ENCODE peak calls at places on chromosomes 2 and 18, in seven cellular contexts. B, V, O, U, L, J and E are unnamed samples.

GRCh38 chr2:26701596-26701995 is 9.1 kb downstream of the KCNK3 start:
- DNase-seq in L (no peak), V (no peak), B (no peak), U (no peak), J (no peak), O (no peak), E (no peak)

GRCh38 chr2:56008661-56009411 is 85.3 kb upstream of the EFEMP1 start:
- DNase-seq in L (peak; percentile 47), V (peak; percentile 71), O (no peak), U (peak; percentile 95), B (no peak), J (peak; percentile 95), E (no peak)

GRCh38 chr18:44325903-44326650 is 354.6 kb upstream of the SETBP1 start:
- DNase-seq in J (peak; percentile 84), U (peak; percentile 84), V (no peak), O (peak; percentile 34), B (peak; percentile 78), L (peak; percentile 79), E (no peak)

GRCh38 chr2:63189026-63189425 is 138.4 kb downstream of the OTX1 start:
- DNase-seq in L (peak; percentile 35), V (no peak), B (peak; percentile 68), J (peak; percentile 68), O (no peak), U (peak; percentile 61), E (no peak)

GRCh38 chr2:45935791-45936622 is 284.5 kb downstream of the PRKCE start:
- DNase-seq in V (peak; percentile 98), O (peak; percentile 60), U (peak; percentile 97), L (peak; percentile 92), J (peak; percentile 97), B (peak; percentile 86), E (no peak)

GRCh38 chr2:40243581-40243980 is 208.3 kb downstream of the SLC8A1 start:
- DNase-seq in O (no peak), U (peak; percentile 31), B (no peak), J (peak; percentile 7), V (peak; percentile 34), L (no peak), E (no peak)

GRCh38 chr18:52054301-52054700 is 285.7 kb upstream of the DCC start:
- DNase-seq in J (no peak), U (no peak), B (no peak), L (no peak), V (no peak), O (no peak), E (no peak)

GRCh38 chr2:224417947-224418346 is 16.0 kb upstream of the FAM124B start:
- DNase-seq in J (no peak), U (no peak), B (no peak), V (no peak), L (no peak), O (no peak), E (no peak)

GRCh38 chr18:60248563-60249330 is 123.8 kb downstream of the MC4R start:
- DNase-seq in V (no peak), J (no peak), B (no peak), O (no peak), U (no peak), L (no peak), E (no peak)

GRCh38 chr2:98588880-98589425 is 19.4 kb downstream of the COA5 start:
- DNase-seq in O (no peak), L (no peak), B (no peak), V (no peak), U (no peak), J (no peak), E (no peak)

GRCh38 chr2:8125741-8126691 is 555.8 kb upstream of the ID2 start:
- DNase-seq in J (peak; percentile 90), V (no peak), U (peak; percentile 87), O (no peak), L (peak; percentile 66), B (no peak), E (no peak)

GRCh38 chr2:18598848-18599484 is 9.6 kb upstream of the NT5C1B start:
- DNase-seq in O (no peak), L (no peak), J (no peak), B (no peak), V (no peak), U (no peak), E (no peak)

GRCh38 chr2:211045025-211045424 is 488.6 kb downstream of the CPS1 start:
- DNase-seq in V (no peak), J (no peak), L (no peak), U (no peak), B (no peak), O (no peak), E (no peak)

GRCh38 chr18:58756148-58756547 is 84.9 kb downstream of the MALT1 start:
- DNase-seq in U (no peak), B (no peak), V (no peak), O (no peak), J (no peak), L (no peak), E (no peak)

GRCh38 chr2:98749053-98749450 is 18.1 kb upstream of the MGAT4A start:
- DNase-seq in L (no peak), V (no peak), U (no peak), J (no peak), O (no peak), B (no peak), E (no peak)

GRCh38 chr2:84912984-84913383 is 7.5 kb downstream of the TMSB10 start:
- DNase-seq in O (no peak), B (no peak), U (no peak), L (no peak), V (no peak), J (no peak), E (no peak)

GRCh38 chr2:208101716-208102631 is 22.4 kb downstream of the CRYGD start:
- DNase-seq in O (no peak), B (peak; percentile 10), L (peak; percentile 56), U (peak; percentile 48), V (no peak), J (peak; percentile 48), E (no peak)

GRCh38 chr2:174078275-174078674 is 113.1 kb upstream of the SP3 start:
- DNase-seq in B (no peak), J (peak; percentile 42), L (no peak), V (no peak), U (peak; percentile 46), O (no peak), E (no peak)

GRCh38 chr2:30029804-30030203 is 108.4 kb upstream of the ALK start:
- DNase-seq in B (no peak), J (no peak), V (no peak), O (no peak), L (peak; percentile 31), U (no peak), E (no peak)

GRCh38 chr18:69787825-69788547 is 159.7 kb downstream of the CD226 start:
- DNase-seq in O (no peak), J (peak; percentile 71), U (peak; percentile 55), B (peak; percentile 14), L (no peak), V (peak; percentile 23), E (no peak)

GRCh38 chr2:142992843-142993242 is 115.4 kb downstream of the KYNU start:
- DNase-seq in J (no peak), O (no peak), B (no peak), L (no peak), V (no peak), U (no peak), E (no peak)

GRCh38 chr2:40346535-40347354 is 105.1 kb downstream of the SLC8A1 start:
- DNase-seq in B (no peak), U (peak; percentile 56), L (no peak), O (no peak), J (peak; percentile 36), V (no peak), E (no peak)

GRCh38 chr2:43605851-43606250 is 10.0 kb upstream of the THADA start:
- DNase-seq in O (no peak), U (no peak), B (no peak), L (no peak), J (no peak), V (no peak), E (no peak)

GRCh38 chr2:237744270-237744612 is 54.3 kb upstream of the RBM44 start:
- DNase-seq in U (no peak), J (no peak), L (no peak), B (no peak), O (no peak), V (no peak), E (no peak)
- TF ChIP-seq CTCF in U (no peak), J (no peak), L (no peak), B (no peak), O (no peak), V (no peak), E (no peak)

DNA sequence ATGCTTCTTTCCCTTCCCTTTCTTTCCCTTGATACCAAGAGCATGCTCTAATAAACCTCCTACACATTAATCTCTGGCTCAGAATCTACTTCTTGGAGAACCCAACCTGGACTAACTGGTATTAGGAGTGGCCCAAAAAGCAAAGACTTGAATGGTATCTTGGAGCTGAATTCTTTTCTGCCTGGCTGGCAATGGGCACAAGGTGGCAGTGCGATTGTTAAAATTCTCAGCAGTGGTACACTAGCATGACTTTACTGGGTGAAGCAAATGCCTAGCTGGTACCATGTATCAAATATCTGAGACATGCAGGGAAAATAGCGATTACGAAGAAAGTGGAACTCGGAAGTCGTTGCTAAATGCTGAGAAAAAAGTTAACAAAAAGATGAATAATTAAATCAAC is 376.1 kb downstream of the XIRP2 start:
- DNase-seq in B (peak; percentile 43), U (peak; percentile 11), V (peak; percentile 4), L (no peak), J (peak; percentile 21), O (no peak), E (no peak)
- TF ChIP-seq CTCF in B (peak; percentile 27), U (peak; percentile 20), V (peak; percentile 56), L (peak; percentile 27), J (peak; percentile 37), O (peak; percentile 34), E (no peak)

DNA sequence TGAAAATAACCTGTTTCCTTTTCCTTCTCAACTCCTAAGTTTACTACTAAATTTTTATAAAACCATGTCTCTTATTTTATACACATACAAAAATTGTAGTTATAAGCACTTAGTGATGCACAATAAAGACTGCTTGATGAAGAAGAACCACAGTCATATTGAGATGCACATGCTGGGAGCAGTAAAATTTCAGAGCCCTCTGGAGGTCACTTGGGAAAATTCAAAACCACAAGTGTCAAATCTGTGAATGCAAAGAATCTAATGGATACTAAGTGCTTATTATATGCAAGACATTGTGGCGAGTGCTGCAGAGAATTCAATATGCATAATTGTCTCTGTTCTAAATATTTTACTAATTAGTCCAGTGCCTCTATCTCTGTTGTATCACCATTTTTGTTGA is 180.5 kb downstream of the VWC2L start:
- DNase-seq in B (no peak), V (no peak), L (no peak), J (no peak), O (no peak), U (no peak), E (no peak)
- TF ChIP-seq CTCF in B (no peak), V (peak; percentile 8), L (peak; percentile 13), J (no peak), O (peak; percentile 27), U (peak; percentile 9), E (no peak)

DNA sequence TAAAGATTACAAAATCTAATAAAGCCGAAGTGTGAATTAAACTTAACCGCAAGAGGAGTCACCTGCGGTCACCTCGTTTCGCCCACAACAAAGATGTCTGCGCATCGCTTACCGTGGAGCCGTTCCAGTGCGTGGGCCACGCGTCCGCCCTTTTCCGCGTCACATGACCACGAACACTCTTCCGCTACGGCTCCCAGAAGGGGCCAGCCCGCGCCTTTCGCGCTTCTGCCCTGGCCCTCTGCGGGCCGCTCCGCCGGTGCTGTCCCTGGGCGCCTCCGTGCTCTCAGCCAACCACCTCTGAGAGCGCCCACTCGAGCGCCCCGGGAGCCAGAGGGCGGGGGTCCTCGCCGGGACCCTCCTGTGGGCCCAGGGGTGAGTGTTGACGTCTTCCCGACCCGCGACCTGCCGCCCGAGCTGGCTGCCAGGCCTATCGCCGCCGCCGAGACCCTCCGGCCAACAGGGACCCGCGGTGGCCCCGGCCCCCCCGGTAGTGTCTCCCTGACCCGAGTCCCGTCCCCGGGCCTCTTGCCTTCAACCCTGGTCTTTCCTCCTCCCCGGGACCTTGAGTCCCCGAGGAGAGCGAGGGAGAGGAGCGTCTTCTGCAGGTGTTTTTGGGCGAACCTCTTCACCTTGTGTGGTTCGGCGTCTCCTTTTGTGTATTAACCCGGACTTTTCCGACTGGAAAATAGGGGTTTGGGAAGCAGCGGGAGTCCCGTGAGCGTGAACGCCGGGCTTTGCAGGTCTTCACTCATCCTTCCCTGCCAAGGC is at the start of gene MFF:
- DNase-seq in O (peak; percentile 70), L (peak; percentile 96), J (peak; percentile 96), B (peak; percentile 92), U (peak; percentile 94), V (peak; percentile 67), E (peak; percentile 93)
- TF ChIP-seq CTCF in O (peak; percentile 35), L (peak; percentile 28), J (peak; percentile 17), B (no peak), U (peak; percentile 22), V (peak; percentile 36), E (peak; percentile 23)